ENCODE peak calls at places on chromosomes 13 and 19, in seven cellular contexts. I is HepG2, F is K562, O is A549, C is HCT116, R is H1, B is GM12878. Z is an unnamed sample.

GRCh38 chr13:101612736-101613135 is 160.3 kb downstream of the ITGBL1 start:
- DNase-seq in C (no peak), I (no peak), O (no peak), R (no peak), B (no peak), F (no peak), Z (no peak)

GRCh38 chr13:51520524-51520923 is 63.7 kb upstream of the WDFY2 start:
- DNase-seq in F (no peak), B (no peak), C (no peak), I (peak), R (no peak), O (no peak), Z (peak)

GRCh38 chr19:48194041-48194871 is 23.8 kb downstream of the ZSWIM9 start:
- DNase-seq in B (no peak), C (no peak), R (no peak), O (no peak), F (no peak), I (peak), Z (peak)

GRCh38 chr13:36674337-36675212 is 755 bp downstream of the SERTM1 start:
- DNase-seq in B (no peak), R (no peak), O (no peak), I (no peak), F (no peak), C (no peak), Z (no peak)

GRCh38 chr19:45440259-45440638 is 16.5 kb upstream of the ERCC1 start:
- DNase-seq in I (no peak), B (no peak), O (no peak), F (no peak), C (no peak), R (no peak), Z (no peak)

GRCh38 chr19:43765109-43765876 is 10.5 kb upstream of the SMG9 start:
- DNase-seq in R (no peak), F (no peak), O (peak), B (peak), I (peak), C (peak), Z (peak)

GRCh38 chr13:47869780-47870179 is 131.3 kb downstream of the SUCLA2 start:
- DNase-seq in I (no peak), F (no peak), B (no peak), O (no peak), R (no peak), C (no peak), Z (no peak)

GRCh38 chr13:51501592-51502205 is 48.9 kb upstream of the INTS6 start:
- DNase-seq in F (no peak), C (no peak), I (no peak), R (no peak), O (no peak), B (no peak), Z (peak)

GRCh38 chr13:99506632-99507031 is 5.4 kb downstream of the TM9SF2 start:
- DNase-seq in R (no peak), F (no peak), C (no peak), B (no peak), I (no peak), O (no peak), Z (no peak)

GRCh38 chr19:48186541-48186991 is 16.1 kb downstream of the ZSWIM9 start:
- DNase-seq in B (no peak), R (no peak), O (no peak), C (no peak), I (no peak), F (no peak), Z (no peak)

GRCh38 chr13:71979616-71980015 is 112.6 kb upstream of the DACH1 start:
- DNase-seq in B (no peak), I (peak), F (no peak), C (peak), O (no peak), R (no peak), Z (no peak)

GRCh38 chr13:37481858-37482227 is 116.7 kb downstream of the POSTN start:
- DNase-seq in O (no peak), I (no peak), C (no peak), B (no peak), F (no peak), R (no peak), Z (no peak)

GRCh38 chr19:13843104-13843921 is 33.6 kb upstream of the NANOS3 start:
- DNase-seq in B (no peak), I (no peak), O (no peak), R (no peak), C (no peak), F (no peak), Z (peak)

GRCh38 chr19:21519488-21519887 is 14.1 kb downstream of the ZNF429 start:
- DNase-seq in R (no peak), F (no peak), B (no peak), C (no peak), O (no peak), I (no peak), Z (no peak)

GRCh38 chr19:1252221-1252817 is 3.9 kb downstream of the MIDN start:
- DNase-seq in I (no peak), B (no peak), R (no peak), F (no peak), O (no peak), C (no peak), Z (peak)

GRCh38 chr19:49017041-49017665 is at the start of gene LHB:
- DNase-seq in I (no peak), R (no peak), B (no peak), F (no peak), C (no peak), O (no peak), Z (no peak)

GRCh38 chr13:111658150-111659100 is 338.0 kb downstream of the TEX29 start:
- DNase-seq in I (no peak), F (no peak), O (no peak), C (no peak), B (no peak), R (no peak), Z (no peak)

GRCh38 chr19:45496349-45496953 is 396 bp downstream of the RTN2 start:
- DNase-seq in O (no peak), R (no peak), I (no peak), B (no peak), F (peak), C (no peak), Z (no peak)

GRCh38 chr13:60448907-60449510 is 52.0 kb downstream of the TDRD3 start:
- DNase-seq in F (peak), I (peak), O (peak), R (no peak), B (no peak), C (peak), Z (peak)

GRCh38 chr13:105920375-105920774 is 615.1 kb downstream of the EFNB2 start:
- DNase-seq in O (no peak), I (no peak), F (no peak), R (no peak), B (no peak), C (peak), Z (peak)

DNA sequence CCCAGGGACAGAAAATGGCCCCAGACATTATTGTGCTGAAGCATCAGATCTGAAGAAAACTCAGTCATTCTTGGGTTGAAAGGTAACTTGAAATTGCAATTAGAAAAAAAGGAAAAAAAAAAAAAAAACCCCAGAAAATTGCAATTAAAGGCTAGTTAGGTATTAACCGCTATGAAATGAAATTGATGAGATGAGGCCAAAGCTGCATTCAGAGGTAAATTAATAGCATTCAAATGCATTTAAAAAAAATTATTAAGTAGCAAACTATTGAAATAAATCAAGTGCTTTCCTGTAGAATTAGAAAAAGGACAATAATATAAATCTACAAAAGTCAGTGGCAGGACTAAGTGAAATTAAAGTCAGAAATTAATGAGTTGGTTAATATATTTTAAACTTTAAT is 6.4 kb downstream of the PGLS start:
- DNase-seq in B (no peak), I (no peak), C (no peak), R (no peak), F (no peak), O (no peak), Z (no peak)
- TF ChIP-seq CEBPB in B (no peak), I (no peak), C (no peak), R (no peak), F (no peak), O (no peak), Z (no peak)

GRCh38 chr13:76983676-76984075 is 8.2 kb upstream of the CLN5 start:
- DNase-seq in O (no peak), F (no peak), I (no peak), R (no peak), B (no peak), C (no peak), Z (no peak)
- TF ChIP-seq RAD21 in O (no peak), F (no peak), I (no peak), R (no peak), B (no peak), C (no peak), Z (no peak)

DNA sequence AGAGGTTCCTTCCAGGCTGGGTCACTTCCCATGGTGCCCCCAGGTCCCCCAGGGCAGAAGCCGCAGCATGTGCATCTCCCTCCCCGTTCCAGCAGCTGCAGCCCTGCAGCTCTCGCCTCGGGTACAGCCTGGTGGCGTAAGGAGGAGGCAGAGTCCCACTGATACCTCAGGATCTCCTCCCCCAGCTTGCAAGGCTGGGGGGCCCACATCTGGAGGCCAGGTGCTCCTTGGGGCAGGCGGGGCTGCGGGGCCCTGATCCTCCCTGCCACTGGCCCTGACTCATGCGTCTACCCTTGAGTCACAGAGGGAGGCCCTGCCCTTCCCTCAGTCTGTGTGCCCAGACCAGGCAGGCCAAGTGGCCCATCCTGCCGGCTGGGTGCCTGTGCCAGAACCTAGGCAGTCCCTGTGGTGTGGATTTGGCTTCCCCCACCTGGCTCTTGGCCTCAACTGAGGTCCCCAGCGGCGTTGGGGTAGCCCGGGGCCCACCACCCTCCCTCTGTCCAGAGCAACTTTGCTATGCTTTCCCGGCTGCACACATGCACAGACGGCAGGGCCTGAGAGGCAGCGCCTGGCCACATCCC is 12.8 kb downstream of the YIPF2 start:
- DNase-seq in O (no peak), R (no peak), F (no peak), I (no peak), B (no peak), C (no peak), Z (peak)
- TF ChIP-seq CEBPB in O (no peak), R (no peak), F (no peak), I (no peak), B (no peak), C (no peak), Z (no peak)

GRCh38 chr19:7415163-7415856 is 66.6 kb downstream of the ARHGEF18 start:
- DNase-seq in R (no peak), I (peak), F (no peak), C (no peak), B (no peak), O (no peak), Z (peak)

GRCh38 chr19:7408251-7408650 is 59.5 kb downstream of the ARHGEF18 start:
- DNase-seq in C (no peak), O (no peak), R (no peak), F (no peak), I (no peak), B (no peak), Z (no peak)

GRCh38 chr19:7413629-7414028 is 64.9 kb downstream of the ARHGEF18 start:
- DNase-seq in C (no peak), F (no peak), I (no peak), R (no peak), B (no peak), O (no peak), Z (no peak)

GRCh38 chr19:7415857-7416371 is 67.2 kb downstream of the ARHGEF18 start:
- DNase-seq in C (no peak), O (no peak), B (no peak), I (no peak), F (no peak), R (no peak), Z (no peak)

DNA sequence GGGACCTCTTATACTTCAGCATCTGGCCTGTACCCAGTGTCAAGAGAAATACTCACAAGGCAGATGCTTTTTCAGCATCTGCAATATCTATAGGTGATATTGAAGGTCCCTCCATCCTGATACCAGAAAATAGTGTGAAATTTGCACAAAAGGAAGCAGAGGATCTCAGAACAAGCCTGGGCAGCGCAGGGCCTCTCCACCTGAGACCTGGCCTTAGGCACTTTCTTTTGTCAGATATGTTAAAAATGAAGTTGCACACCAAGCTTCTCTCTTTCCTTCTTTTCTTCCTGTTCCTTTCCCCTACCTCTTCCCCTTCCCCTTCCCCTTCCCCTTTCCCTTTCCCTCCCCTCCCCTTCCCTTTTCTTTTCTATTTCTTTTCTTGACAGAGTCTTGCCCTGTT is 62.2 kb downstream of the ARHGEF18 start:
- DNase-seq in O (no peak), B (no peak), F (no peak), R (no peak), I (no peak), C (no peak), Z (no peak)
- TF ChIP-seq RAD21 in O (no peak), B (no peak), F (no peak), R (no peak), I (no peak), C (no peak), Z (no peak)

GRCh38 chr13:66803013-66803739 is 427.0 kb downstream of the PCDH9 start:
- DNase-seq in I (no peak), B (no peak), R (no peak), C (no peak), F (no peak), O (no peak), Z (no peak)
- TF ChIP-seq CEBPB in I (no peak), B (no peak), R (no peak), C (no peak), F (no peak), O (no peak), Z (no peak)

DNA sequence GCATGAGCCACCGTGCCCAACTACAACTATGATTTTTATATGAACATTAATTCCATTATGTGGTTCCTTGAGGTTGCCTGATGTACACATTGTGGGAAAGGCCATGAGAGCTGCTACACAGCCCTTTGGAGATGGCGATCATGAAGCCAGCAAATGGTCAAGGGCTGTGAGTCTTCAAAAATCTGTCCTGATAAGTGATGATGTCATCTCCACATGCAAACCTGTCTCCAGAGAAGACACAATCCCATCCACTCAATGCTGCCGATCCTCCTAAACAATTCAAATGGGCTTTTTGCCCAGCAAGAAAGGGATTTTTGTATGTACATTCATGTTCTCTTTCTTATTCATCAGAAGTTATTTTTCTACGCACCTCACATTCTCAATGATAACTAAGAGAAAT is 17.6 kb downstream of the SIGLEC7 start:
- DNase-seq in I (no peak), C (no peak), F (no peak), R (no peak), O (no peak), B (no peak), Z (no peak)
- TF ChIP-seq RAD21 in I (no peak), C (no peak), F (no peak), R (no peak), O (no peak), B (no peak), Z (no peak)

DNA sequence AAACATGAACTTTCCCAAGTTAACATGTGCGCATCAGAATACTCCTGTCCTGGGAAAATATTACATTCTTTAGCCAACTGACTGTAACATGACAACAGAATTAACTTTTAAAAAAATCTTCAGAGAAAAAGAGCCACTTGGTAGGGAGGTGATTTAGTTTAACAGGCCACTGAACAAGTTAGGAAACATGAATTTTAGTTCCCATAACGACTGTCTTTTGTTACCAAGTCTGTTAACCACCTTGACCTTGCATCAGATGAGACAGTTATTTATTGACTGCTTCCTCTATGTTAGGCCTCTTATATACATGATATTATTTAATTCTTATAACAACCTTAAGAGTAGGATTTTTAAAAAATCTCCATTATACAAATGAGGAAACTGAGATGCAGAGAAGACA is 268.6 kb downstream of the NDFIP2 start:
- DNase-seq in F (no peak), R (no peak), O (no peak), B (no peak), I (no peak), C (no peak), Z (no peak)
- TF ChIP-seq CEBPB in F (no peak), R (no peak), O (no peak), B (no peak), I (no peak), C (no peak), Z (no peak)

GRCh38 chr19:30448386-30449130 is 76.4 kb downstream of the ZNF536 start:
- DNase-seq in R (no peak), F (no peak), C (no peak), O (no peak), B (no peak), I (no peak), Z (no peak)
- TF ChIP-seq RAD21 in R (no peak), F (no peak), C (no peak), O (no peak), B (no peak), I (no peak), Z (no peak)

GRCh38 chr13:30355405-30355741 is 48.0 kb upstream of the KATNAL1 start:
- DNase-seq in C (no peak), O (no peak), R (no peak), I (peak), B (no peak), F (peak), Z (no peak)
- TF ChIP-seq CEBPB in C (no peak), O (no peak), R (no peak), I (no peak), B (no peak), F (no peak), Z (no peak)

DNA sequence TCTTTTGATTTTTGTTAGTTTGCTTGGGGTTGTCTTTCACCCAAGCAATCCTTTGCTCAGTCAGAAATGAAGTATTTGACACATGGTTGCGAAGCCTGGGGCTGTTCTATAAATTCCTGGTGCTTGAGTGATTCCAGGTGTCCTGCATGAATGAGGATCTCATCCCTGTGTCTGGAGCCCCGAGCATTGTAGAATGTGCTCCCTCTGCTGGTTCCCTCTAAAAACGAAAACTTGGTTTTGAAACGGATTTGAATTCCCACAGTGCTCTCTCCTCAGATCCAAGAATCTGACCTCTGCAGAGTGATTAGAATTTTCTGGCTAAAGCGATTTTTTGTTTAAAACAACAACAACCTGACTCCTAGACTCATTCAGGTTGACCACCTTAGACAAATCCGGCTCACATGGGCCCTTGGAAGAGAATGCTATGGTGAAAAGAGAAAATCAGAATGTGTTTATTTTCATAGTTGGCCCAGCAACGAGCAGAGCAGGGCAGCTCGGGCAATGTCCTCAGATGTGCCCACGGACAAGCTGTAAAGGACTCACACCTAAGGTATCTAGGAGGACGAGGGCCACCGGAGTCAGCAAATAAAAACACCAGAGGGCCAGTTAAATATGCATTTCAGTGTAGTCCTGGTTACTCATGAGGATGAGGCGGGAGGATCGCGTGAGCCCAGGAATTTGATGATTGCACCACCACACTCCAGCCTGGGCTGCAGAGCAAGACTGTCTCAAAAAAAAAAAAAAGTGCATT is 8.7 kb upstream of the ATP12A start:
- DNase-seq in R (no peak), I (peak), F (peak), C (peak), O (peak), B (no peak), Z (peak)
- TF ChIP-seq RAD21 in R (peak), I (no peak), F (no peak), C (peak), O (peak), B (peak), Z (peak)

Z was measured in IMR-90.